ENCODE peak calls at places on chromosome 7, in four cellular contexts. S is CD8-positive, alpha-beta memory T cell; W is ovary; H is A549. A is an unnamed sample.

GRCh38 chr7:11760372-11760771 is 71.6 kb downstream of the THSD7A start:
- DNase-seq in S (no peak), W (no peak), H (no peak), A (no peak)

GRCh38 chr7:105367458-105367857 is 21.3 kb downstream of the SRPK2 start:
- DNase-seq in S (no peak), W (no peak), H (no peak), A (no peak)

GRCh38 chr7:155961241-155962190 is 149.3 kb upstream of the SHH start:
- DNase-seq in S (no peak), W (peak; percentile 26), H (no peak), A (no peak)

GRCh38 chr7:140604760-140605159 is 35.9 kb downstream of the DENND2A start:
- DNase-seq in S (no peak), W (no peak), H (no peak), A (peak; percentile 80)

GRCh38 chr7:23470290-23471089 is at the start of gene IGF2BP3:
- DNase-seq in S (peak; percentile 3), W (no peak), H (peak; percentile 76), A (peak; percentile 99)

GRCh38 chr7:16431646-16432424 is 10.5 kb upstream of the CRPPA start:
- DNase-seq in S (peak; percentile 7), W (no peak), H (peak; percentile 50), A (no peak)

GRCh38 chr7:66666313-66666952 is 37.8 kb downstream of the KCTD7 start:
- DNase-seq in S (no peak), W (no peak), H (no peak), A (no peak)

GRCh38 chr7:140610204-140611165 is 30.1 kb downstream of the DENND2A start:
- DNase-seq in S (no peak), W (no peak), H (no peak), A (peak; percentile 72)

GRCh38 chr7:33836797-33837355 is 68.5 kb upstream of the BMPER start:
- DNase-seq in S (no peak), W (no peak), H (no peak), A (no peak)

GRCh38 chr7:37312608-37313007 is 136.1 kb downstream of the ELMO1 start:
- DNase-seq in S (no peak), W (no peak), H (no peak), A (no peak)

GRCh38 chr7:93148727-93149126 is 542 bp upstream of the SAMD9L start:
- DNase-seq in S (no peak), W (no peak), H (no peak), A (no peak)

GRCh38 chr7:115043605-115044004 is 121.7 kb downstream of the MDFIC start:
- DNase-seq in S (no peak), W (no peak), H (no peak), A (no peak)

GRCh38 chr7:132564849-132565248 is 11.4 kb downstream of the PLXNA4 start:
- DNase-seq in S (no peak), W (no peak), H (no peak), A (no peak)

GRCh38 chr7:34019431-34019830 is 114.1 kb downstream of the BMPER start:
- DNase-seq in S (no peak), W (no peak), H (no peak), A (no peak)

GRCh38 chr7:132030161-132030568 is 473.7 kb upstream of the PODXL start:
- DNase-seq in S (no peak), W (peak; percentile 69), H (no peak), A (no peak)

GRCh38 chr7:79778786-79779382 is 325.4 kb upstream of the MAGI2 start:
- DNase-seq in S (no peak), W (no peak), H (no peak), A (no peak)

GRCh38 chr7:84113286-84113685 is 81.3 kb downstream of the SEMA3A start:
- DNase-seq in S (no peak), W (no peak), H (no peak), A (no peak)

GRCh38 chr7:84110400-84110799 is 84.2 kb downstream of the SEMA3A start:
- DNase-seq in S (no peak), W (no peak), H (no peak), A (no peak)

GRCh38 chr7:84112771-84113170 is 81.8 kb downstream of the SEMA3A start:
- DNase-seq in S (no peak), W (no peak), H (no peak), A (no peak)

GRCh38 chr7:84113906-84114875 is 80.4 kb downstream of the SEMA3A start:
- DNase-seq in S (no peak), W (no peak), H (no peak), A (no peak)

GRCh38 chr7:84111842-84112241 is 82.7 kb downstream of the SEMA3A start:
- DNase-seq in S (no peak), W (no peak), H (no peak), A (no peak)
- H3K4me1 ChIP-seq in S (no peaks in the 10 kb centered on the region), W (no peaks in the 10 kb centered on the region), H (peaks cover 4% of the 10 kb centered on the region), A (peaks cover 37% of the 10 kb centered on the region)

GRCh38 chr7:82410461-82410860 is 33.1 kb downstream of the CACNA2D1 start:
- DNase-seq in S (no peak), W (no peak), H (no peak), A (no peak)
- H3K4me3 ChIP-seq in S (no peak overlapping the region), W (no peak overlapping the region), H (no peak overlapping the region), A (no peak overlapping the region)

GRCh38 chr7:101819183-101819582 is 1.8 kb downstream of the CUX1 start:
- DNase-seq in S (no peak), W (no peak), H (no peak), A (no peak)

GRCh38 chr7:101817930-101818698 is 688 bp downstream of the CUX1 start:
- DNase-seq in S (no peak), W (no peak), H (no peak), A (no peak)

GRCh38 chr7:101819913-101820522 is 2.6 kb downstream of the CUX1 start:
- DNase-seq in S (no peak), W (no peak), H (no peak), A (no peak)

GRCh38 chr7:101817031-101817929 is at the start of gene CUX1:
- DNase-seq in S (peak; percentile 10), W (peak; percentile 60), H (peak; percentile 63), A (peak; percentile 52)

DNA sequence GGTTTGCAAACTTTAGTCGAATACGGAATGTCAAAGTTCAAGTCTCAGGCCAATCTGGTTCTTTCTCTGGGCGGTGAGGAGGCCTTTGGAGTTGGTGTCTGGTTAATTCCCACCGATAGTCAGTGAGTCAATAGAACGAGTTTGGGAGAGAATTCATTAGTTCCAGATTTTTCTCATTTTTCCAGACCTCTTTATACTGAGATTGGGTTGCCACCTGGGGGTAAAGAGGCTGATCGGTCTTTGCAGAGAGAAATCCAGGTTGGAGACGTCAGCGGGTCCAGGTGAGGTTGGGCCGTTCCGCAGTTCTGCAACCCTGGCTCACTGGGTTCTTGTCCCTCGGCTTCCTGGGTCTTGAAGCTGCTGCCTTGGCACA is 1.3 kb downstream of the CUX1 start:
- DNase-seq in S (no peak), W (no peak), H (no peak), A (no peak)
- H3K4me1 ChIP-seq in S (peaks cover 13% of the 10 kb centered on the region), W (peaks cover 3% of the 10 kb centered on the region), H (peaks cover 38% of the 10 kb centered on the region), A (peaks cover 32% of the 10 kb centered on the region)

GRCh38 chr7:27215356-27215755 is 15.5 kb upstream of the HOXA13 start:
- DNase-seq in S (no peak), W (no peak), H (no peak), A (no peak)

GRCh38 chr7:27213150-27213903 is 13.4 kb upstream of the HOXA13 start:
- DNase-seq in S (no peak), W (no peak), H (no peak), A (no peak)

GRCh38 chr7:27214587-27214950 is 14.7 kb upstream of the HOXA13 start:
- DNase-seq in S (no peak), W (no peak), H (no peak), A (no peak)

GRCh38 chr7:27212587-27213149 is 12.8 kb upstream of the HOXA13 start:
- DNase-seq in S (no peak), W (no peak), H (no peak), A (no peak)

GRCh38 chr7:27213904-27214586 is 14.2 kb upstream of the HOXA13 start:
- DNase-seq in S (no peak), W (no peak), H (no peak), A (no peak)
- H3K4me3 ChIP-seq in S (no peak overlapping the region), W (no peak overlapping the region), H (no peak overlapping the region), A (no peak overlapping the region)

DNA sequence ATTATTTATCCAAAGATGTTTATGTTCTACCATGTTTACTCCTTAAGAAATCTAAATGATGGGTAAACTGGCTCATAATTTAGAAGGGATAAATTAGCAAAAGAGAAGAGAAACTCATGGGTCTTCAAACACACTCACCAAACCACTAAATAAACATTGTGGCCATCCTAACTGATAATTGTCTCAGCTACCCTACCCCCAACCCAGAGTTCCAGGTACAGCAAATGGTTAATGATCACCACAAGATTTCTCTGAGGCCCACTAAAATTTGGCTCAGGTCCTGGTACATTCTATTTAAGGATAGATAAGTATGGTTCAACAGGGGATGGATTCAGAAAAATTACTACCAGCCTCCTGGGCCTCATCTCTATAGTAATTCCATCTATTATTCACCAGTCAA is 21.4 kb downstream of the SLC25A13 start:
- DNase-seq in S (no peak), W (no peak), H (no peak), A (no peak)
- H3K4me1 ChIP-seq in S (peaks cover 7% of the 10 kb centered on the region), W (peaks cover 1% of the 10 kb centered on the region), H (peaks cover 10% of the 10 kb centered on the region), A (peaks cover 21% of the 10 kb centered on the region)

DNA sequence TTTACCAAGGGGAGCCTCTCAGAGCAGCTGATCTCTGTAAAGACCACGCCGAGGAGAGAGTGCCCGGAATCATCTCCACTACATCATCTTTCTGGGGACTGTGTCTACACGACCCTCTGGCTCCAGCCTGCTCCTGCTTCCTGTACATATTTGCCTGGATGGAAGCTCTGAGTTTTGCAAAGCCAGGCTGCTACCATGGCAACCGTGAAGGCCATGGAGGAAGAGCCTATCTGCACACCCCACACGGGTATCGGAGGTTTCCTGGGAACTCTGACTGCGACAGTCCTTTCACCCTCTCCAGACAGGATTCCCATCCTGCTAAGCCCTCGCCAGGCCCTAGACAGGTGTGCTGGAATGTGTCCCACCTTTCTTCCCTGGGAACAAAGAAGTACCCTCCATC is 83.4 kb upstream of the TNRC18 start:
- DNase-seq in S (no peak), W (no peak), H (no peak), A (no peak)
- H3K4me3 ChIP-seq in S (no peak overlapping the region), W (no peak overlapping the region), H (no peak overlapping the region), A (no peak overlapping the region)

GRCh38 chr7:102433319-102434038 is at the start of gene ORAI2:
- DNase-seq in S (peak; percentile 85), W (peak; percentile 91), H (peak; percentile 81), A (peak; percentile 39)
- H3K4me1 ChIP-seq in S (peaks cover 57% of the 10 kb centered on the region), W (peaks cover 5% of the 10 kb centered on the region), H (peaks cover 30% of the 10 kb centered on the region), A (peaks cover 13% of the 10 kb centered on the region)

GRCh38 chr7:613442-614140 is 93.9 kb upstream of the PDGFA start:
- DNase-seq in S (no peak), W (no peak), H (no peak), A (no peak)
- H3K4me3 ChIP-seq in S (no peak overlapping the region), W (no peak overlapping the region), H (no peak overlapping the region), A (no peak overlapping the region)

A was measured in SJSA1.